ENCODE peak calls at places on chromosomes 5 and 9, in eight cellular contexts. One of them, this sample, is unnamed.

GRCh38 chr5:124908603-124909451 is 162.4 kb upstream of the ZNF608 start:
- DNase-seq in breast epithelium: no peak
- DNase-seq in H1: no peak
- DNase-seq in upper lobe of left lung: no peak
- DNase-seq in sigmoid colon: no peak
- DNase-seq in prostate gland: no peak
- DNase-seq in spleen: no peak
- DNase-seq in HCT116: no peak
- DNase-seq in this sample: no peak

GRCh38 chr9:84756156-84756555 is 86.6 kb downstream of the NTRK2 start:
- DNase-seq in upper lobe of left lung: no peak
- DNase-seq in breast epithelium: no peak
- DNase-seq in prostate gland: no peak
- DNase-seq in H1: no peak
- DNase-seq in sigmoid colon: no peak
- DNase-seq in spleen: no peak
- DNase-seq in HCT116: no peak
- DNase-seq in this sample: no peak

GRCh38 chr9:78541868-78542267 is 244.9 kb downstream of the PSAT1 start:
- DNase-seq in prostate gland: no peak
- DNase-seq in sigmoid colon: no peak
- DNase-seq in breast epithelium: no peak
- DNase-seq in H1: no peak
- DNase-seq in upper lobe of left lung: no peak
- DNase-seq in spleen: no peak
- DNase-seq in HCT116: no peak
- DNase-seq in this sample: no peak

GRCh38 chr5:92017786-92018185 is 634.7 kb upstream of the ARRDC3 start:
- DNase-seq in spleen: no peak
- DNase-seq in sigmoid colon: no peak
- DNase-seq in H1: no peak
- DNase-seq in HCT116: peak
- DNase-seq in upper lobe of left lung: no peak
- DNase-seq in prostate gland: no peak
- DNase-seq in breast epithelium: no peak
- DNase-seq in this sample: no peak

GRCh38 chr5:173062141-173062540 is 6.0 kb downstream of the CREBRF start:
- DNase-seq in breast epithelium: no peak
- DNase-seq in upper lobe of left lung: no peak
- DNase-seq in H1: no peak
- DNase-seq in prostate gland: no peak
- DNase-seq in sigmoid colon: no peak
- DNase-seq in spleen: no peak
- DNase-seq in HCT116: no peak
- DNase-seq in this sample: no peak

GRCh38 chr9:133813749-133814585 is 75.8 kb upstream of the SARDH start:
- DNase-seq in sigmoid colon: peak
- DNase-seq in H1: no peak
- DNase-seq in upper lobe of left lung: peak
- DNase-seq in breast epithelium: no peak
- DNase-seq in spleen: no peak
- DNase-seq in prostate gland: no peak
- DNase-seq in HCT116: no peak
- DNase-seq in this sample: no peak

GRCh38 chr9:35490910-35491465 is 1.1 kb downstream of the RUSC2 start:
- DNase-seq in HCT116: no peak
- DNase-seq in prostate gland: no peak
- DNase-seq in H1: no peak
- DNase-seq in sigmoid colon: no peak
- DNase-seq in breast epithelium: no peak
- DNase-seq in spleen: no peak
- DNase-seq in upper lobe of left lung: no peak
- DNase-seq in this sample: no peak

GRCh38 chr5:144484124-144484897 is 313.6 kb downstream of the KCTD16 start:
- DNase-seq in spleen: no peak
- DNase-seq in HCT116: no peak
- DNase-seq in sigmoid colon: no peak
- DNase-seq in breast epithelium: no peak
- DNase-seq in upper lobe of left lung: no peak
- DNase-seq in prostate gland: no peak
- DNase-seq in H1: no peak
- DNase-seq in this sample: no peak

GRCh38 chr9:16029056-16029615 is 476.3 kb downstream of the CCDC171 start:
- DNase-seq in upper lobe of left lung: no peak
- DNase-seq in sigmoid colon: no peak
- DNase-seq in spleen: no peak
- DNase-seq in H1: no peak
- DNase-seq in breast epithelium: no peak
- DNase-seq in HCT116: no peak
- DNase-seq in prostate gland: no peak
- DNase-seq in this sample: no peak

GRCh38 chr5:150043657-150044333 is 42.6 kb downstream of the CSF1R start:
- DNase-seq in spleen: no peak
- DNase-seq in prostate gland: no peak
- DNase-seq in HCT116: no peak
- DNase-seq in upper lobe of left lung: no peak
- DNase-seq in breast epithelium: no peak
- DNase-seq in sigmoid colon: no peak
- DNase-seq in H1: no peak
- DNase-seq in this sample: no peak

GRCh38 chr5:135126688-135127603 is 92.9 kb upstream of the PITX1 start:
- DNase-seq in prostate gland: no peak
- DNase-seq in H1: no peak
- DNase-seq in upper lobe of left lung: peak
- DNase-seq in breast epithelium: no peak
- DNase-seq in sigmoid colon: no peak
- DNase-seq in HCT116: no peak
- DNase-seq in spleen: peak
- DNase-seq in this sample: no peak

GRCh38 chr5:112036206-112036605 is 279.2 kb upstream of the NREP start:
- DNase-seq in upper lobe of left lung: no peak
- DNase-seq in sigmoid colon: no peak
- DNase-seq in HCT116: no peak
- DNase-seq in breast epithelium: no peak
- DNase-seq in H1: no peak
- DNase-seq in prostate gland: no peak
- DNase-seq in spleen: no peak
- DNase-seq in this sample: no peak

GRCh38 chr5:132489871-132490483 is 596 bp downstream of the IRF1 start:
- DNase-seq in H1: no peak
- DNase-seq in breast epithelium: no peak
- DNase-seq in HCT116: no peak
- DNase-seq in upper lobe of left lung: peak
- DNase-seq in sigmoid colon: peak
- DNase-seq in spleen: peak
- DNase-seq in prostate gland: no peak
- DNase-seq in this sample: peak

GRCh38 chr9:125694478-125694877 is 12.5 kb downstream of the MAPKAP1 start:
- DNase-seq in breast epithelium: no peak
- DNase-seq in spleen: no peak
- DNase-seq in upper lobe of left lung: no peak
- DNase-seq in prostate gland: no peak
- DNase-seq in H1: peak
- DNase-seq in sigmoid colon: no peak
- DNase-seq in HCT116: no peak
- DNase-seq in this sample: no peak

GRCh38 chr5:134564396-134564795 is 38.9 kb downstream of the JADE2 start:
- DNase-seq in breast epithelium: no peak
- DNase-seq in upper lobe of left lung: no peak
- DNase-seq in spleen: no peak
- DNase-seq in HCT116: no peak
- DNase-seq in sigmoid colon: no peak
- DNase-seq in prostate gland: no peak
- DNase-seq in H1: no peak
- DNase-seq in this sample: no peak

DNA sequence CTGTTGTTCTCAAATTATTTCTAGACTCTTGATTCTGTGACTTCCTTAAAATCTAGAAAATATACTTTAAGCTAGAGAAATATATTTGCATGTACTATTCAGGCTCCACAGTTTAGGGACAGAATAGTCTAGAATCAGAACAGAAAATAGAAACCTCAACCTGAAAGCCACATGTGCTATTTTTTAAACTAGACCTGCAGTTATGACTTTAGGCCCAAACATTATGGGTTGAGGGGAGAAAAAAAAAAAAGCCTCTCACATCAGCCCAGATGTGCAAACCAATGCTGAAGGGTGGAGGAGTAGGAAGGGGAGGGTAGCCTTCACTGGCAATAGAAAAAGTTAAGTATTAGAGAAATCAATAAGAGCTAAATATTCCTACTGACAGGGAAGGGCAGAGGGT is 35.7 kb downstream of the ELL2 start:
- DNase-seq in H1: no peak
- DNase-seq in upper lobe of left lung: no peak
- DNase-seq in HCT116: no peak
- DNase-seq in spleen: no peak
- DNase-seq in sigmoid colon: no peak
- DNase-seq in prostate gland: no peak
- DNase-seq in breast epithelium: no peak
- DNase-seq in this sample: no peak
- TF ChIP-seq POLR2A in H1: no peak
- TF ChIP-seq POLR2A in upper lobe of left lung: no peak
- TF ChIP-seq POLR2A in HCT116: no peak
- TF ChIP-seq POLR2A in spleen: no peak
- TF ChIP-seq POLR2A in sigmoid colon: no peak
- TF ChIP-seq POLR2A in prostate gland: no peak
- TF ChIP-seq POLR2A in breast epithelium: no peak
- TF ChIP-seq POLR2A in this sample: no peak

GRCh38 chr9:36543916-36544315 is 28.8 kb upstream of the MELK start:
- DNase-seq in HCT116: no peak
- DNase-seq in spleen: no peak
- DNase-seq in breast epithelium: no peak
- DNase-seq in prostate gland: peak
- DNase-seq in sigmoid colon: peak
- DNase-seq in upper lobe of left lung: no peak
- DNase-seq in H1: no peak
- DNase-seq in this sample: no peak

GRCh38 chr9:36537861-36538260 is 34.8 kb upstream of the MELK start:
- DNase-seq in breast epithelium: no peak
- DNase-seq in H1: no peak
- DNase-seq in upper lobe of left lung: no peak
- DNase-seq in sigmoid colon: no peak
- DNase-seq in spleen: no peak
- DNase-seq in HCT116: no peak
- DNase-seq in prostate gland: no peak
- DNase-seq in this sample: no peak

GRCh38 chr9:36542355-36542754 is 30.3 kb upstream of the MELK start:
- DNase-seq in prostate gland: no peak
- DNase-seq in spleen: no peak
- DNase-seq in H1: no peak
- DNase-seq in breast epithelium: no peak
- DNase-seq in HCT116: no peak
- DNase-seq in sigmoid colon: no peak
- DNase-seq in upper lobe of left lung: no peak
- DNase-seq in this sample: no peak
- TF ChIP-seq POLR2AphosphoS5 in prostate gland: no peak
- TF ChIP-seq POLR2AphosphoS5 in spleen: no peak
- TF ChIP-seq POLR2AphosphoS5 in H1: no peak
- TF ChIP-seq POLR2AphosphoS5 in breast epithelium: no peak
- TF ChIP-seq POLR2AphosphoS5 in HCT116: no peak
- TF ChIP-seq POLR2AphosphoS5 in sigmoid colon: no peak
- TF ChIP-seq POLR2AphosphoS5 in upper lobe of left lung: no peak
- TF ChIP-seq POLR2AphosphoS5 in this sample: no peak

GRCh38 chr9:136572596-136573313 is 26.9 kb upstream of the NOTCH1 start:
- DNase-seq in H1: no peak
- DNase-seq in breast epithelium: no peak
- DNase-seq in upper lobe of left lung: no peak
- DNase-seq in spleen: no peak
- DNase-seq in prostate gland: no peak
- DNase-seq in sigmoid colon: no peak
- DNase-seq in HCT116: no peak
- DNase-seq in this sample: no peak

GRCh38 chr9:136571525-136571924 is 25.7 kb upstream of the NOTCH1 start:
- DNase-seq in sigmoid colon: no peak
- DNase-seq in spleen: no peak
- DNase-seq in breast epithelium: no peak
- DNase-seq in H1: no peak
- DNase-seq in HCT116: no peak
- DNase-seq in prostate gland: no peak
- DNase-seq in upper lobe of left lung: no peak
- DNase-seq in this sample: no peak

GRCh38 chr9:136570916-136571315 is 25.1 kb upstream of the NOTCH1 start:
- DNase-seq in sigmoid colon: no peak
- DNase-seq in upper lobe of left lung: no peak
- DNase-seq in breast epithelium: no peak
- DNase-seq in HCT116: no peak
- DNase-seq in H1: no peak
- DNase-seq in spleen: no peak
- DNase-seq in prostate gland: no peak
- DNase-seq in this sample: no peak

GRCh38 chr9:136570191-136570845 is 24.5 kb upstream of the NOTCH1 start:
- DNase-seq in prostate gland: no peak
- DNase-seq in breast epithelium: no peak
- DNase-seq in sigmoid colon: no peak
- DNase-seq in HCT116: no peak
- DNase-seq in H1: no peak
- DNase-seq in spleen: no peak
- DNase-seq in upper lobe of left lung: no peak
- DNase-seq in this sample: no peak

GRCh38 chr9:136572003-136572595 is 26.3 kb upstream of the NOTCH1 start:
- DNase-seq in upper lobe of left lung: no peak
- DNase-seq in H1: peak
- DNase-seq in HCT116: no peak
- DNase-seq in breast epithelium: no peak
- DNase-seq in prostate gland: no peak
- DNase-seq in spleen: no peak
- DNase-seq in sigmoid colon: no peak
- DNase-seq in this sample: no peak
- TF ChIP-seq POLR2A in upper lobe of left lung: no peak
- TF ChIP-seq POLR2A in H1: no peak
- TF ChIP-seq POLR2A in HCT116: no peak
- TF ChIP-seq POLR2A in breast epithelium: no peak
- TF ChIP-seq POLR2A in prostate gland: no peak
- TF ChIP-seq POLR2A in spleen: no peak
- TF ChIP-seq POLR2A in sigmoid colon: no peak
- TF ChIP-seq POLR2A in this sample: no peak

DNA sequence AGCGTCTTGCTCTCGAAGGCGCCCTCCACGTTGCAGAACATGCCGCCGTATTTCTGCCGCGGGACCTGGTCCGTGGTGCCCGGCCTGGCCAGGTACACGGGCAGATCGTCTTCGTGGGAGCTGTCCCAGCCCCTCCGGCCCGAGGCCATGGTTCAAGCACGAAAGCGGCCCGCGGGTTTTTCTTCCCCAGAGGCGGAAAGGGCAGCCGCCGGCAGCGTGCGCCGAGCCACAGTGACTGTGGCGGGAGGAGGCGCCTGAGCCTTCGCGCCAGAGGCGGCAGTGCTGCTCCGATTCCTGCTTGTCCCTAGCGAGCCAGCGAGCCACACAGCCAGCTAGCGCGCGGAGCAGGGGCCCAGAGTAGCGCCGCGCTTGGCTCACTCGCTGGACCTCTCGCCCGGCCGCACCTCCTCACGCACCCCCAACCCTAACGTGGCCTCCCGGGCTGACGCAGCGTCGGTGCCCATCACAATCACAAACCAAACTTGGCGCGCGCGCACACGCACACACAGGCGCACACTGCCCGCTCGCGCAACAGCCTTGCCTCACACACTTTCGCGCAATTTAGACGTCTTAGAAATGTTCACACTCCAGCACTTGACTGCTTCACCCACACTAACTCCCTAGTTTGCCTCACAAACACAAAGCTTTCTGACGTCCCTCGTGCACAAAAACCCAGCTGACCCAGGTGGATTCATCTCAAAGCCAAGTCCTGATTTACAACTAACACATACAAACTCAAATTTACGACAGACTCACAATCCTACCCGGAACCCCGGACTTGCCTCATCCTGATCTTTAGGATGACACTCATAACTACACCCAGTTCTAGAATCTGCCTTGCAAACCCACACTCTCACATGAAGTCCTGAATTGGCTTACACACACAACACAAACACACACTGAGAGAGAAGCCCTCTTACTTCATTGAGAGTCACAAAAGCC is at the start of gene DPYSL3:
- DNase-seq in spleen: peak
- DNase-seq in H1: peak
- DNase-seq in breast epithelium: peak
- DNase-seq in sigmoid colon: peak
- DNase-seq in HCT116: peak
- DNase-seq in prostate gland: peak
- DNase-seq in upper lobe of left lung: peak
- DNase-seq in this sample: no peak
- TF ChIP-seq POLR2AphosphoS5 in spleen: peak
- TF ChIP-seq POLR2AphosphoS5 in H1: peak
- TF ChIP-seq POLR2AphosphoS5 in breast epithelium: peak
- TF ChIP-seq POLR2AphosphoS5 in sigmoid colon: peak
- TF ChIP-seq POLR2AphosphoS5 in HCT116: no peak
- TF ChIP-seq POLR2AphosphoS5 in prostate gland: peak
- TF ChIP-seq POLR2AphosphoS5 in upper lobe of left lung: peak
- TF ChIP-seq POLR2AphosphoS5 in this sample: no peak